ENCODE peak calls at places on chromosomes 13 and 19, in five cellular contexts. One of them, this sample, is unnamed.

GRCh38 chr13:73535341-73535740 is 476.5 kb downstream of the KLF5 start:
- DNase-seq in upper lobe of left lung: no peak
- DNase-seq in aorta: no peak
- DNase-seq in stimulated activated CD8-positive, alpha-beta memory T cell treated with anti-CD3 and anti-CD28 coated beads, Interleukin-15, amount 100 ng/mL, for 24 hours: no peak
- DNase-seq in head of caudate nucleus: no peak
- DNase-seq in this sample: no peak

GRCh38 chr19:34332027-34332786 is 32.8 kb upstream of the GPI start:
- DNase-seq in upper lobe of left lung: no peak
- DNase-seq in aorta: no peak
- DNase-seq in stimulated activated CD8-positive, alpha-beta memory T cell treated with anti-CD3 and anti-CD28 coated beads, Interleukin-15, amount 100 ng/mL, for 24 hours: no peak
- DNase-seq in head of caudate nucleus: no peak
- DNase-seq in this sample: no peak

GRCh38 chr19:40090256-40091204 is at the start of gene ZNF780A:
- DNase-seq in upper lobe of left lung: peak; percentile 82
- DNase-seq in aorta: peak; percentile 81
- DNase-seq in stimulated activated CD8-positive, alpha-beta memory T cell treated with anti-CD3 and anti-CD28 coated beads, Interleukin-15, amount 100 ng/mL, for 24 hours: peak; percentile 43
- DNase-seq in head of caudate nucleus: peak; percentile 92
- DNase-seq in this sample: peak; percentile 80

GRCh38 chr19:16301999-16302694 is 22.5 kb upstream of the KLF2 start:
- DNase-seq in upper lobe of left lung: no peak
- DNase-seq in aorta: peak; percentile 64
- DNase-seq in stimulated activated CD8-positive, alpha-beta memory T cell treated with anti-CD3 and anti-CD28 coated beads, Interleukin-15, amount 100 ng/mL, for 24 hours: no peak
- DNase-seq in head of caudate nucleus: no peak
- DNase-seq in this sample: no peak

GRCh38 chr19:13850910-13851753 is 25.8 kb upstream of the NANOS3 start:
- DNase-seq in upper lobe of left lung: peak; percentile 95
- DNase-seq in aorta: peak; percentile 94
- DNase-seq in stimulated activated CD8-positive, alpha-beta memory T cell treated with anti-CD3 and anti-CD28 coated beads, Interleukin-15, amount 100 ng/mL, for 24 hours: no peak
- DNase-seq in head of caudate nucleus: peak; percentile 83
- DNase-seq in this sample: peak; percentile 95

GRCh38 chr19:8423821-8424223 is 10.7 kb downstream of the MARCHF2 start:
- DNase-seq in upper lobe of left lung: peak; percentile 88
- DNase-seq in aorta: peak; percentile 97
- DNase-seq in stimulated activated CD8-positive, alpha-beta memory T cell treated with anti-CD3 and anti-CD28 coated beads, Interleukin-15, amount 100 ng/mL, for 24 hours: no peak
- DNase-seq in head of caudate nucleus: peak; percentile 38
- DNase-seq in this sample: peak; percentile 94

GRCh38 chr13:30870049-30870884 is 35.8 kb upstream of the MEDAG start:
- DNase-seq in upper lobe of left lung: peak; percentile 44
- DNase-seq in aorta: peak; percentile 92
- DNase-seq in stimulated activated CD8-positive, alpha-beta memory T cell treated with anti-CD3 and anti-CD28 coated beads, Interleukin-15, amount 100 ng/mL, for 24 hours: no peak
- DNase-seq in head of caudate nucleus: no peak
- DNase-seq in this sample: peak; percentile 91

GRCh38 chr19:19459099-19459498 is 53.6 kb downstream of the GATAD2A start:
- DNase-seq in upper lobe of left lung: no peak
- DNase-seq in aorta: no peak
- DNase-seq in stimulated activated CD8-positive, alpha-beta memory T cell treated with anti-CD3 and anti-CD28 coated beads, Interleukin-15, amount 100 ng/mL, for 24 hours: no peak
- DNase-seq in head of caudate nucleus: no peak
- DNase-seq in this sample: no peak

GRCh38 chr13:110593430-110594130 is 21.8 kb upstream of the NAXD start:
- DNase-seq in upper lobe of left lung: no peak
- DNase-seq in aorta: no peak
- DNase-seq in stimulated activated CD8-positive, alpha-beta memory T cell treated with anti-CD3 and anti-CD28 coated beads, Interleukin-15, amount 100 ng/mL, for 24 hours: no peak
- DNase-seq in head of caudate nucleus: peak; percentile 37
- DNase-seq in this sample: no peak

GRCh38 chr19:12668937-12669271 is 2.3 kb downstream of the WDR83 start:
- DNase-seq in upper lobe of left lung: peak; percentile 66
- DNase-seq in aorta: peak; percentile 73
- DNase-seq in stimulated activated CD8-positive, alpha-beta memory T cell treated with anti-CD3 and anti-CD28 coated beads, Interleukin-15, amount 100 ng/mL, for 24 hours: no peak
- DNase-seq in head of caudate nucleus: peak; percentile 57
- DNase-seq in this sample: no peak

GRCh38 chr13:30796833-30797601 is 61.7 kb downstream of the ALOX5AP start:
- DNase-seq in upper lobe of left lung: no peak
- DNase-seq in aorta: no peak
- DNase-seq in stimulated activated CD8-positive, alpha-beta memory T cell treated with anti-CD3 and anti-CD28 coated beads, Interleukin-15, amount 100 ng/mL, for 24 hours: no peak
- DNase-seq in head of caudate nucleus: no peak
- DNase-seq in this sample: no peak

GRCh38 chr13:95035311-95036109 is 265.7 kb downstream of the ABCC4 start:
- DNase-seq in upper lobe of left lung: no peak
- DNase-seq in aorta: no peak
- DNase-seq in stimulated activated CD8-positive, alpha-beta memory T cell treated with anti-CD3 and anti-CD28 coated beads, Interleukin-15, amount 100 ng/mL, for 24 hours: no peak
- DNase-seq in head of caudate nucleus: no peak
- DNase-seq in this sample: no peak

GRCh38 chr13:51175001-51175400 is 47.2 kb upstream of the FAM124A start:
- DNase-seq in upper lobe of left lung: no peak
- DNase-seq in aorta: no peak
- DNase-seq in stimulated activated CD8-positive, alpha-beta memory T cell treated with anti-CD3 and anti-CD28 coated beads, Interleukin-15, amount 100 ng/mL, for 24 hours: no peak
- DNase-seq in head of caudate nucleus: no peak
- DNase-seq in this sample: no peak

GRCh38 chr19:29662604-29663404 is 2.5 kb upstream of the PLEKHF1 start:
- DNase-seq in upper lobe of left lung: peak; percentile 26
- DNase-seq in aorta: peak; percentile 87
- DNase-seq in stimulated activated CD8-positive, alpha-beta memory T cell treated with anti-CD3 and anti-CD28 coated beads, Interleukin-15, amount 100 ng/mL, for 24 hours: no peak
- DNase-seq in head of caudate nucleus: no peak
- DNase-seq in this sample: peak; percentile 82

GRCh38 chr13:93409816-93410215 is 183.2 kb downstream of the GPC6 start:
- DNase-seq in upper lobe of left lung: no peak
- DNase-seq in aorta: no peak
- DNase-seq in stimulated activated CD8-positive, alpha-beta memory T cell treated with anti-CD3 and anti-CD28 coated beads, Interleukin-15, amount 100 ng/mL, for 24 hours: no peak
- DNase-seq in head of caudate nucleus: no peak
- DNase-seq in this sample: no peak

GRCh38 chr13:114167445-114167844 is 11.6 kb upstream of the CFAP97D2 start:
- DNase-seq in upper lobe of left lung: peak; percentile 41
- DNase-seq in aorta: peak; percentile 72
- DNase-seq in stimulated activated CD8-positive, alpha-beta memory T cell treated with anti-CD3 and anti-CD28 coated beads, Interleukin-15, amount 100 ng/mL, for 24 hours: no peak
- DNase-seq in head of caudate nucleus: no peak
- DNase-seq in this sample: no peak

GRCh38 chr19:37654525-37654832 is 786 bp downstream of the ZFP30 start:
- DNase-seq in upper lobe of left lung: no peak
- DNase-seq in aorta: no peak
- DNase-seq in stimulated activated CD8-positive, alpha-beta memory T cell treated with anti-CD3 and anti-CD28 coated beads, Interleukin-15, amount 100 ng/mL, for 24 hours: no peak
- DNase-seq in head of caudate nucleus: no peak
- DNase-seq in this sample: no peak

GRCh38 chr19:39138221-39139211 is 12.9 kb downstream of the PAK4 start:
- DNase-seq in upper lobe of left lung: no peak
- DNase-seq in aorta: no peak
- DNase-seq in stimulated activated CD8-positive, alpha-beta memory T cell treated with anti-CD3 and anti-CD28 coated beads, Interleukin-15, amount 100 ng/mL, for 24 hours: no peak
- DNase-seq in head of caudate nucleus: peak; percentile 51
- DNase-seq in this sample: no peak

GRCh38 chr13:43990021-43990420 is 110.3 kb downstream of the LACC1 start:
- DNase-seq in upper lobe of left lung: no peak
- DNase-seq in aorta: no peak
- DNase-seq in stimulated activated CD8-positive, alpha-beta memory T cell treated with anti-CD3 and anti-CD28 coated beads, Interleukin-15, amount 100 ng/mL, for 24 hours: no peak
- DNase-seq in head of caudate nucleus: no peak
- DNase-seq in this sample: no peak

GRCh38 chr13:107170270-107170931 is 602.5 kb upstream of the ARGLU1 start:
- DNase-seq in upper lobe of left lung: no peak
- DNase-seq in aorta: no peak
- DNase-seq in stimulated activated CD8-positive, alpha-beta memory T cell treated with anti-CD3 and anti-CD28 coated beads, Interleukin-15, amount 100 ng/mL, for 24 hours: no peak
- DNase-seq in head of caudate nucleus: no peak
- DNase-seq in this sample: no peak

GRCh38 chr19:15238639-15239155 is 6.4 kb upstream of the EPHX3 start:
- DNase-seq in upper lobe of left lung: no peak
- DNase-seq in aorta: no peak
- DNase-seq in stimulated activated CD8-positive, alpha-beta memory T cell treated with anti-CD3 and anti-CD28 coated beads, Interleukin-15, amount 100 ng/mL, for 24 hours: no peak
- DNase-seq in head of caudate nucleus: no peak
- DNase-seq in this sample: peak; percentile 27

GRCh38 chr19:3849092-3849491 is 19.7 kb downstream of the ZFR2 start:
- DNase-seq in upper lobe of left lung: no peak
- DNase-seq in aorta: no peak
- DNase-seq in stimulated activated CD8-positive, alpha-beta memory T cell treated with anti-CD3 and anti-CD28 coated beads, Interleukin-15, amount 100 ng/mL, for 24 hours: no peak
- DNase-seq in head of caudate nucleus: no peak
- DNase-seq in this sample: no peak

GRCh38 chr13:76049397-76049746 is 413.2 kb downstream of the LMO7 start:
- DNase-seq in upper lobe of left lung: no peak
- DNase-seq in aorta: no peak
- DNase-seq in stimulated activated CD8-positive, alpha-beta memory T cell treated with anti-CD3 and anti-CD28 coated beads, Interleukin-15, amount 100 ng/mL, for 24 hours: no peak
- DNase-seq in head of caudate nucleus: no peak
- DNase-seq in this sample: no peak

GRCh38 chr19:14073232-14073924 is 792 bp downstream of the MISP3 start:
- DNase-seq in upper lobe of left lung: peak; percentile 70
- DNase-seq in aorta: peak; percentile 85
- DNase-seq in stimulated activated CD8-positive, alpha-beta memory T cell treated with anti-CD3 and anti-CD28 coated beads, Interleukin-15, amount 100 ng/mL, for 24 hours: peak; percentile 55
- DNase-seq in head of caudate nucleus: peak; percentile 75
- DNase-seq in this sample: peak; percentile 83

GRCh38 chr13:24854311-24854710 is 90.3 kb downstream of the RNF17 start:
- DNase-seq in upper lobe of left lung: no peak
- DNase-seq in aorta: no peak
- DNase-seq in stimulated activated CD8-positive, alpha-beta memory T cell treated with anti-CD3 and anti-CD28 coated beads, Interleukin-15, amount 100 ng/mL, for 24 hours: no peak
- DNase-seq in head of caudate nucleus: no peak
- DNase-seq in this sample: no peak

GRCh38 chr19:7861619-7862412 is 12.4 kb downstream of the PRR36 start:
- DNase-seq in upper lobe of left lung: no peak
- DNase-seq in aorta: no peak
- DNase-seq in stimulated activated CD8-positive, alpha-beta memory T cell treated with anti-CD3 and anti-CD28 coated beads, Interleukin-15, amount 100 ng/mL, for 24 hours: no peak
- DNase-seq in head of caudate nucleus: no peak
- DNase-seq in this sample: no peak

This sample was measured in ovary.